ENCODE peak calls at places on chromosomes 3 and 15, in ten cellular contexts. S is omental fat pad; P is naive thymus-derived CD4-positive, alpha-beta T cell; V is anterior cingulate cortex; U is NCI-H2081; R is CD8-positive, alpha-beta memory T cell; O is activated naive CD8-positive, alpha-beta T cell treated with anti-CD3 and anti-CD28 coated beads for 36 hours; X is HT1080; M is tibial artery; I is right cardiac atrium. B is an unnamed sample.

GRCh38 chr3:175620093-175620492 is 761.0 kb downstream of the NAALADL2 start:
- DNase-seq in S (no peak), P (no peak), V (no peak), U (no peak), R (no peak), O (no peak), X (no peak), M (no peak), I (no peak), B (no peak)

GRCh38 chr3:182412066-182412465 is 381.2 kb upstream of the ATP11B start:
- DNase-seq in S (no peak), P (no peak), V (no peak), U (no peak), R (no peak), O (no peak), X (peak), M (no peak), I (no peak), B (no peak)

GRCh38 chr3:126005951-126006350 is 37.0 kb downstream of the ROPN1B start:
- DNase-seq in S (no peak), P (no peak), V (no peak), U (no peak), R (no peak), O (no peak), X (peak), M (no peak), I (no peak), B (no peak)

GRCh38 chr3:31186041-31186440 is 291.6 kb upstream of the GADL1 start:
- DNase-seq in S (no peak), P (no peak), V (no peak), U (no peak), R (no peak), O (no peak), X (no peak), M (no peak), I (no peak), B (no peak)

GRCh38 chr3:195147649-195148121 is 123.3 kb downstream of the XXYLT1 start:
- DNase-seq in S (no peak), P (peak), V (no peak), U (no peak), R (no peak), O (peak), X (no peak), M (no peak), I (no peak), B (no peak)

GRCh38 chr15:75836953-75837321 is 6.3 kb upstream of the UBE2Q2 start:
- DNase-seq in S (no peak), P (no peak), V (no peak), U (no peak), R (peak), O (peak), X (peak), M (no peak), I (peak), B (no peak)

GRCh38 chr3:54122802-54123537 is 618 bp downstream of the CACNA2D3 start:
- DNase-seq in S (no peak), P (no peak), V (no peak), U (no peak), R (no peak), O (no peak), X (no peak), M (no peak), I (peak), B (no peak)

GRCh38 chr15:38593523-38593922 is 28.9 kb upstream of the RASGRP1 start:
- DNase-seq in S (no peak), P (no peak), V (no peak), U (no peak), R (no peak), O (no peak), X (no peak), M (no peak), I (no peak), B (no peak)